ENCODE peak calls at places on chromosomes 6 and 20, in four cellular contexts. R is nephron progenitor cell; S is head of caudate nucleus; U is activated CD4-positive, alpha-beta T cell treated with anti-CD3 and anti-CD28 coated beads, Interleukin-2, amount 50 U/mL, for 1 hour. D is an unnamed sample.

GRCh38 chr20:41167481-41168253 is 30.3 kb downstream of the PLCG1 start:
- DNase-seq in R (no peak), S (no peak), U (no peak), D (no peak)

GRCh38 chr6:170243386-170243785 is 47.5 kb downstream of the DLL1 start:
- DNase-seq in R (no peak), S (no peak), U (no peak), D (no peak)

GRCh38 chr6:166279393-166279679 is 28.9 kb downstream of the PRR18 start:
- DNase-seq in R (no peak), S (no peak), U (no peak), D (no peak)

GRCh38 chr6:170487707-170488329 is 65.3 kb downstream of the PSMB1 start:
- DNase-seq in R (no peak), S (no peak), U (no peak), D (no peak)

GRCh38 chr6:117237561-117237960 is 27.8 kb upstream of the VGLL2 start:
- DNase-seq in R (no peak), S (no peak), U (no peak), D (no peak)

GRCh38 chr6:3226422-3227362 is 761 bp downstream of the TUBB2B start:
- DNase-seq in R (peak; percentile 68), S (peak; percentile 57), U (no peak), D (no peak)

GRCh38 chr6:98586163-98586562 is 248.2 kb upstream of the POU3F2 start:
- DNase-seq in R (no peak), S (no peak), U (no peak), D (no peak)

GRCh38 chr6:11392778-11393507 is 144.6 kb upstream of the TMEM170B start:
- DNase-seq in R (no peak), S (no peak), U (no peak), D (no peak)

GRCh38 chr6:6218246-6219085 is 102.0 kb downstream of the F13A1 start:
- DNase-seq in R (peak; percentile 16), S (no peak), U (no peak), D (peak; percentile 57)

GRCh38 chr20:45826381-45827019 is 612 bp downstream of the TNNC2 start:
- DNase-seq in R (no peak), S (no peak), U (no peak), D (no peak)

GRCh38 chr6:16146028-16146427 is 17.1 kb downstream of the MYLIP start:
- DNase-seq in R (no peak), S (no peak), U (no peak), D (no peak)

D was measured in H4.